ENCODE peak calls at places on chromosomes 12 and 14, in seven cellular contexts. One of them, this sample, is unnamed.

GRCh38 chr14:30108975-30109700 is 181.5 kb upstream of the PRKD1 start:
- DNase-seq in transverse colon: no peak
- DNase-seq in sigmoid colon: no peak
- DNase-seq in ovary: no peak
- DNase-seq in colonic mucosa: no peak
- DNase-seq in right lobe of liver: no peak
- DNase-seq in upper lobe of right lung: no peak
- DNase-seq in this sample: no peak

GRCh38 chr12:131101703-131102492 is 148.2 kb downstream of the ADGRD1 start:
- DNase-seq in transverse colon: peak; percentile 5
- DNase-seq in sigmoid colon: peak; percentile 33
- DNase-seq in ovary: no peak
- DNase-seq in colonic mucosa: no peak
- DNase-seq in right lobe of liver: no peak
- DNase-seq in upper lobe of right lung: peak; percentile 20
- DNase-seq in this sample: no peak

GRCh38 chr14:92926180-92926845 is 3.4 kb downstream of the CHGA start:
- DNase-seq in transverse colon: no peak
- DNase-seq in sigmoid colon: no peak
- DNase-seq in ovary: no peak
- DNase-seq in colonic mucosa: no peak
- DNase-seq in right lobe of liver: no peak
- DNase-seq in upper lobe of right lung: no peak
- DNase-seq in this sample: no peak

GRCh38 chr12:117114784-117115183 is 15.6 kb upstream of the TESC start:
- DNase-seq in transverse colon: no peak
- DNase-seq in sigmoid colon: no peak
- DNase-seq in ovary: no peak
- DNase-seq in colonic mucosa: no peak
- DNase-seq in right lobe of liver: no peak
- DNase-seq in upper lobe of right lung: peak; percentile 47
- DNase-seq in this sample: no peak

GRCh38 chr12:120144215-120144614 is 27.7 kb upstream of the RAB35 start:
- DNase-seq in transverse colon: no peak
- DNase-seq in sigmoid colon: no peak
- DNase-seq in ovary: no peak
- DNase-seq in colonic mucosa: no peak
- DNase-seq in right lobe of liver: no peak
- DNase-seq in upper lobe of right lung: no peak
- DNase-seq in this sample: no peak

GRCh38 chr12:124842800-124843510 is 20.7 kb downstream of the SCARB1 start:
- DNase-seq in transverse colon: peak; percentile 41
- DNase-seq in sigmoid colon: no peak
- DNase-seq in ovary: peak; percentile 46
- DNase-seq in colonic mucosa: peak; percentile 59
- DNase-seq in right lobe of liver: no peak
- DNase-seq in upper lobe of right lung: no peak
- DNase-seq in this sample: peak; percentile 69

GRCh38 chr12:106753526-106753925 is 21.0 kb upstream of the RIC8B start:
- DNase-seq in transverse colon: peak; percentile 62
- DNase-seq in sigmoid colon: no peak
- DNase-seq in ovary: no peak
- DNase-seq in colonic mucosa: no peak
- DNase-seq in right lobe of liver: no peak
- DNase-seq in upper lobe of right lung: no peak
- DNase-seq in this sample: peak; percentile 63

GRCh38 chr14:93049867-93050331 is 65.8 kb downstream of the ITPK1 start:
- DNase-seq in transverse colon: no peak
- DNase-seq in sigmoid colon: no peak
- DNase-seq in ovary: peak; percentile 41
- DNase-seq in colonic mucosa: no peak
- DNase-seq in right lobe of liver: no peak
- DNase-seq in upper lobe of right lung: no peak
- DNase-seq in this sample: peak; percentile 50

GRCh38 chr12:107492393-107493134 is 193.0 kb upstream of the PWP1 start:
- DNase-seq in transverse colon: peak; percentile 70
- DNase-seq in sigmoid colon: peak; percentile 32
- DNase-seq in ovary: no peak
- DNase-seq in colonic mucosa: peak; percentile 61
- DNase-seq in right lobe of liver: no peak
- DNase-seq in upper lobe of right lung: no peak
- DNase-seq in this sample: peak; percentile 67

GRCh38 chr12:131112690-131113290 is 159.1 kb downstream of the ADGRD1 start:
- DNase-seq in transverse colon: no peak
- DNase-seq in sigmoid colon: peak; percentile 48
- DNase-seq in ovary: no peak
- DNase-seq in colonic mucosa: no peak
- DNase-seq in right lobe of liver: no peak
- DNase-seq in upper lobe of right lung: peak; percentile 31
- DNase-seq in this sample: no peak

GRCh38 chr12:103546959-103547358 is 40.1 kb upstream of the STAB2 start:
- DNase-seq in transverse colon: no peak
- DNase-seq in sigmoid colon: no peak
- DNase-seq in ovary: no peak
- DNase-seq in colonic mucosa: no peak
- DNase-seq in right lobe of liver: no peak
- DNase-seq in upper lobe of right lung: no peak
- DNase-seq in this sample: no peak

GRCh38 chr12:95462081-95462480 is 11.9 kb upstream of the METAP2 start:
- DNase-seq in transverse colon: no peak
- DNase-seq in sigmoid colon: no peak
- DNase-seq in ovary: no peak
- DNase-seq in colonic mucosa: no peak
- DNase-seq in right lobe of liver: no peak
- DNase-seq in upper lobe of right lung: no peak
- DNase-seq in this sample: no peak

GRCh38 chr14:92747701-92748258 is 647 bp downstream of the LGMN start:
- DNase-seq in transverse colon: peak; percentile 24
- DNase-seq in sigmoid colon: no peak
- DNase-seq in ovary: no peak
- DNase-seq in colonic mucosa: no peak
- DNase-seq in right lobe of liver: no peak
- DNase-seq in upper lobe of right lung: no peak
- DNase-seq in this sample: no peak

GRCh38 chr12:53569174-53569557 is 57.0 kb downstream of the ATF7 start:
- DNase-seq in transverse colon: no peak
- DNase-seq in sigmoid colon: no peak
- DNase-seq in ovary: no peak
- DNase-seq in colonic mucosa: no peak
- DNase-seq in right lobe of liver: no peak
- DNase-seq in upper lobe of right lung: no peak
- DNase-seq in this sample: no peak

GRCh38 chr14:104523546-104523935 is 56.0 kb upstream of the C14orf180 start:
- DNase-seq in transverse colon: no peak
- DNase-seq in sigmoid colon: no peak
- DNase-seq in ovary: no peak
- DNase-seq in colonic mucosa: no peak
- DNase-seq in right lobe of liver: no peak
- DNase-seq in upper lobe of right lung: no peak
- DNase-seq in this sample: no peak

GRCh38 chr12:5254703-5255102 is 177.2 kb upstream of the NTF3 start:
- DNase-seq in transverse colon: no peak
- DNase-seq in sigmoid colon: no peak
- DNase-seq in ovary: no peak
- DNase-seq in colonic mucosa: no peak
- DNase-seq in right lobe of liver: no peak
- DNase-seq in upper lobe of right lung: no peak
- DNase-seq in this sample: no peak

GRCh38 chr12:65803253-65803652 is 21.0 kb upstream of the HMGA2 start:
- DNase-seq in transverse colon: no peak
- DNase-seq in sigmoid colon: no peak
- DNase-seq in ovary: no peak
- DNase-seq in colonic mucosa: no peak
- DNase-seq in right lobe of liver: no peak
- DNase-seq in upper lobe of right lung: no peak
- DNase-seq in this sample: no peak

GRCh38 chr14:91322623-91323022 is 78.1 kb upstream of the GPR68 start:
- DNase-seq in transverse colon: no peak
- DNase-seq in sigmoid colon: no peak
- DNase-seq in ovary: no peak
- DNase-seq in colonic mucosa: no peak
- DNase-seq in right lobe of liver: no peak
- DNase-seq in upper lobe of right lung: no peak
- DNase-seq in this sample: no peak

GRCh38 chr12:91986084-91986483 is 159.6 kb downstream of the BTG1 start:
- DNase-seq in transverse colon: no peak
- DNase-seq in sigmoid colon: no peak
- DNase-seq in ovary: no peak
- DNase-seq in colonic mucosa: no peak
- DNase-seq in right lobe of liver: no peak
- DNase-seq in upper lobe of right lung: no peak
- DNase-seq in this sample: no peak
- H3K4me1 ChIP-seq in transverse colon: no peaks in the 10 kb centered on the region
- H3K4me1 ChIP-seq in sigmoid colon: peaks cover 7% of the 10 kb centered on the region
- H3K4me1 ChIP-seq in ovary: no peaks in the 10 kb centered on the region
- H3K4me1 ChIP-seq in colonic mucosa: no peaks in the 10 kb centered on the region
- H3K4me1 ChIP-seq in right lobe of liver: no peaks in the 10 kb centered on the region
- H3K4me1 ChIP-seq in upper lobe of right lung: peaks cover 16% of the 10 kb centered on the region
- H3K4me1 ChIP-seq in this sample: peaks cover 5% of the 10 kb centered on the region

DNA sequence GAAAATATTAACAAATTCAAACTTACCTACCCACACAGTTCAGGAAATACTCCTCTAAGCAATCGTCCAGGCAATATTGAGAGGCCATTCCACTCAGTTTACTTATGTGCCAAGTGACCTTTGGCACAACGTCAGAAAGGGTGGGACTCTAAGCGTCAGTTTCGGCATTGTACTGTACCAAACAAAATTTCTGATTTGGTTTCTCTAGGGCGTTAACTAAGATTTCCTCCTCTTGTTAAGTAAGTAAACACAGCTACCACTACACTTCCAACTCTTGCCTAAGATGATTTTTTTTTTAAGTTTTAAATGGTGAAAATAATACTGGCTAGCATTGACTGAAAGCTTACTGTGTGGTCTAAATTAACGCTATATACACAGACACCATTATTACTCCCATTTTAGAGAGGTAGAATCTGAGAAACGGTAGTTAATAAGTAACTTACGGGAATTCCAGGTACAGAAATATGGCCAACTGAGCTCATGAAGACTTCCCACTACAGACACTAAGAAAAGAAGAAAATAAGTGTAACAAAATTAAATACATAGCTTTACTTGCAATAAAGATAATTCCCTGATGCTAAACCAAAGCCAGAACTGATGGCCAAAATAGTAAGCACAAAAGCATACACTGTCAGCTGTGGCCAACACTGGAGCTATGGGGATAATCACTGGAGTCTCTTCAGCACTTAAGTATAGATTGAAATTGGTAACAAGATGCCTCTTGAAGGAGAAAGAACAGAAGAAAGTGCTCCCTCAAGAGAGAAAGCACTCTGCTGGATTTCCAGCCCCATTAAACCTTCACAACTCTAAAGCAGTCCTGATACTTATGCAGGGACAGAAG is 76.1 kb downstream of the EPS8 start:
- DNase-seq in transverse colon: peak; percentile 81
- DNase-seq in sigmoid colon: peak; percentile 61
- DNase-seq in ovary: peak; percentile 74
- DNase-seq in colonic mucosa: peak; percentile 90
- DNase-seq in right lobe of liver: peak; percentile 37
- DNase-seq in upper lobe of right lung: no peak
- DNase-seq in this sample: no peak
- H3K4me3 ChIP-seq in transverse colon: peak overlapping the region; percentile 18
- H3K4me3 ChIP-seq in sigmoid colon: no peak overlapping the region
- H3K4me3 ChIP-seq in ovary: peak overlapping the region; percentile 3
- H3K4me3 ChIP-seq in colonic mucosa: no peak overlapping the region
- H3K4me3 ChIP-seq in right lobe of liver: peak overlapping the region; percentile 47
- H3K4me3 ChIP-seq in upper lobe of right lung: peak overlapping the region; percentile 1
- H3K4me3 ChIP-seq in this sample: no peak overlapping the region

GRCh38 chr14:73397810-73398209 is 60.5 kb downstream of the NUMB start:
- DNase-seq in transverse colon: no peak
- DNase-seq in sigmoid colon: no peak
- DNase-seq in ovary: no peak
- DNase-seq in colonic mucosa: no peak
- DNase-seq in right lobe of liver: no peak
- DNase-seq in upper lobe of right lung: no peak
- DNase-seq in this sample: no peak
- TF ChIP-seq CTCF in transverse colon: no peak
- TF ChIP-seq CTCF in sigmoid colon: no peak
- TF ChIP-seq CTCF in ovary: no peak
- TF ChIP-seq CTCF in colonic mucosa: no peak
- TF ChIP-seq CTCF in right lobe of liver: no peak
- TF ChIP-seq CTCF in upper lobe of right lung: no peak
- TF ChIP-seq CTCF in this sample: no peak

DNA sequence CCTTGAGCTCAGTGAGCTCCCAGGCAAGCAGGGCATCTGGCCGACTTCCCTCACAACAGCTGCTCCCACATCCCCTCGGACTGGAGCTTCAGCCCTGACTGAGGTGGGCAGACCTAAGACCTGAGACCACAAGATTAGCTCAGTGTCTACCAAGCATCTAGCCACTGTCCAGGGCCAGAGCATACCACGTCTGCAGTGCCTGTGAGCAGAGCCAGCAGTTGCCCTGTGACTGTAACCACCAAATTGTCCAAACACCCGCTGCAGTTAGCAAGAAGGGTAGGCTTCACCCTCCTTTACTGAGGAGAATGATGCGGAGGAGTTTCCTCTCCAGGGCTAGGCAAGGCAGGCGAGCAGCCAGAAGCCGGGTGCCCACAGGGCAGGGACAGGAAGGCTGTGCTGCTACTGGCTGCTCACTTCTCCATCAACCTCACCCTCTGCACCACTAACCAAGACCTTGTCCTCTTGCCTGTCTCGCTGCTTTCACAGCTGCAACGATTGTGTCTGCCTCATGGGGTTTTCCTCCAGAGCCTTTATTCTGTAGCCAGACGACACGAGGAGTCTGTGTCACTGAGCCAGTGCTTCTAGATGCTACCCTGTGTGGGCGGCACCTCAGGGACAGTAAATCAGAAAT is 53.9 kb downstream of the ANAPC7 start:
- DNase-seq in transverse colon: no peak
- DNase-seq in sigmoid colon: no peak
- DNase-seq in ovary: no peak
- DNase-seq in colonic mucosa: no peak
- DNase-seq in right lobe of liver: no peak
- DNase-seq in upper lobe of right lung: no peak
- DNase-seq in this sample: no peak
- H3K4me1 ChIP-seq in transverse colon: no peaks in the 10 kb centered on the region
- H3K4me1 ChIP-seq in sigmoid colon: peaks cover 7% of the 10 kb centered on the region
- H3K4me1 ChIP-seq in ovary: no peaks in the 10 kb centered on the region
- H3K4me1 ChIP-seq in colonic mucosa: no peaks in the 10 kb centered on the region
- H3K4me1 ChIP-seq in right lobe of liver: no peaks in the 10 kb centered on the region
- H3K4me1 ChIP-seq in upper lobe of right lung: peaks cover 4% of the 10 kb centered on the region
- H3K4me1 ChIP-seq in this sample: no peaks in the 10 kb centered on the region

GRCh38 chr12:50936821-50937220 is 15.5 kb upstream of the HIGD1C start:
- DNase-seq in transverse colon: no peak
- DNase-seq in sigmoid colon: no peak
- DNase-seq in ovary: no peak
- DNase-seq in colonic mucosa: no peak
- DNase-seq in right lobe of liver: no peak
- DNase-seq in upper lobe of right lung: no peak
- DNase-seq in this sample: no peak
- H3K4me3 ChIP-seq in transverse colon: no peak overlapping the region
- H3K4me3 ChIP-seq in sigmoid colon: no peak overlapping the region
- H3K4me3 ChIP-seq in ovary: no peak overlapping the region
- H3K4me3 ChIP-seq in colonic mucosa: no peak overlapping the region
- H3K4me3 ChIP-seq in right lobe of liver: no peak overlapping the region
- H3K4me3 ChIP-seq in upper lobe of right lung: no peak overlapping the region
- H3K4me3 ChIP-seq in this sample: no peak overlapping the region

GRCh38 chr14:75514673-75515630 is 7.3 kb upstream of the BATF start:
- DNase-seq in transverse colon: peak; percentile 52
- DNase-seq in sigmoid colon: no peak
- DNase-seq in ovary: no peak
- DNase-seq in colonic mucosa: no peak
- DNase-seq in right lobe of liver: no peak
- DNase-seq in upper lobe of right lung: no peak
- DNase-seq in this sample: peak; percentile 67
- TF ChIP-seq CTCF in transverse colon: no peak
- TF ChIP-seq CTCF in sigmoid colon: peak; percentile 9
- TF ChIP-seq CTCF in ovary: no peak
- TF ChIP-seq CTCF in colonic mucosa: no peak
- TF ChIP-seq CTCF in right lobe of liver: peak; percentile 34
- TF ChIP-seq CTCF in upper lobe of right lung: no peak
- TF ChIP-seq CTCF in this sample: no peak